ENCODE peak calls at places on chromosomes 11 and 22, in seven cellular contexts. P is mesenchymal stem cell, H is IMR-90, Y is mesendoderm, I is H9, T is neuronal stem cell, G is H1. D is an unnamed sample.

GRCh38 chr22:20889025-20889704 is 28.0 kb upstream of the CRKL start:
- DNase-seq in T (no peak), I (no peak), G (no peak), Y (no peak), H (no peak), P (no peak), D (no peak)

GRCh38 chr22:46142548-46143490 is 7.5 kb upstream of the PPARA start:
- DNase-seq in Y (no peak), P (no peak), H (no peak), T (no peak), I (no peak), G (no peak), D (no peak)

GRCh38 chr11:65884716-65885092 is 3.6 kb downstream of the FIBP start:
- DNase-seq in H (peak; percentile 65), G (no peak), Y (peak; percentile 83), T (peak; percentile 75), I (peak; percentile 88), P (peak; percentile 80), D (peak; percentile 90)

GRCh38 chr22:20436309-20437252 is 1.0 kb downstream of the SCARF2 start:
- DNase-seq in Y (peak; percentile 54), G (no peak), P (peak; percentile 59), H (peak; percentile 30), I (peak; percentile 45), T (peak; percentile 50), D (peak; percentile 51)

GRCh38 chr11:206002-206384 is 1.2 kb downstream of the BET1L start:
- DNase-seq in G (no peak), Y (no peak), T (no peak), H (no peak), P (no peak), I (no peak), D (no peak)

GRCh38 chr11:109696191-109696897 is 274.4 kb downstream of the C11orf87 start:
- DNase-seq in T (no peak), G (no peak), H (peak; percentile 10), I (no peak), P (peak; percentile 33), Y (peak; percentile 7), D (no peak)

GRCh38 chr11:87473174-87473573 is 435.4 kb downstream of the TMEM135 start:
- DNase-seq in T (no peak), I (no peak), G (no peak), Y (peak; percentile 69), H (peak; percentile 97), P (no peak), D (peak; percentile 15)

GRCh38 chr11:127136438-127136837 is 135.9 kb upstream of the KIRREL3 start:
- DNase-seq in P (no peak), I (no peak), T (no peak), G (no peak), H (no peak), Y (peak; percentile 23), D (no peak)

GRCh38 chr11:33197915-33198727 is 36.8 kb upstream of the CSTF3 start:
- DNase-seq in G (no peak), P (no peak), Y (no peak), H (no peak), I (no peak), T (no peak), D (no peak)

GRCh38 chr11:118660646-118661424 is 18.6 kb downstream of the TREH start:
- DNase-seq in H (no peak), Y (no peak), T (no peak), I (peak; percentile 36), G (no peak), P (no peak), D (no peak)

GRCh38 chr11:134252539-134253188 is 488 bp downstream of the THYN1 start:
- DNase-seq in H (peak; percentile 57), G (no peak), I (peak; percentile 40), P (no peak), Y (no peak), T (peak; percentile 55), D (peak; percentile 51)

GRCh38 chr11:128346808-128347207 is 240.6 kb downstream of the ETS1 start:
- DNase-seq in P (no peak), Y (no peak), G (no peak), I (no peak), T (no peak), H (peak; percentile 74), D (no peak)

GRCh38 chr11:115503083-115503885 is 931 bp downstream of the CADM1 start:
- DNase-seq in H (peak; percentile 71), Y (peak; percentile 87), T (peak; percentile 57), G (no peak), P (peak; percentile 65), I (peak; percentile 63), D (peak; percentile 84)

GRCh38 chr11:85886089-85887056 is 31.2 kb downstream of the CCDC83 start:
- DNase-seq in G (no peak), I (no peak), Y (no peak), T (no peak), P (no peak), H (peak; percentile 65), D (peak; percentile 79)

GRCh38 chr11:20611892-20612291 is 12.5 kb downstream of the SLC6A5 start:
- DNase-seq in T (no peak), P (peak; percentile 2), I (no peak), Y (no peak), G (no peak), H (no peak), D (no peak)

GRCh38 chr22:50531546-50532352 is 1.9 kb upstream of the TYMP start:
- DNase-seq in I (peak; percentile 53), P (peak; percentile 85), T (no peak), Y (peak; percentile 56), H (peak; percentile 41), G (no peak), D (peak; percentile 89)

GRCh38 chr11:31817621-31818493 is 6.7 kb upstream of the PAX6 start:
- DNase-seq in I (peak; percentile 78), T (peak; percentile 38), Y (peak; percentile 51), P (no peak), H (no peak), G (no peak), D (no peak)

GRCh38 chr11:119745112-119745511 is 16.1 kb upstream of the NECTIN1 start:
- DNase-seq in I (no peak), Y (no peak), T (no peak), G (no peak), H (no peak), P (no peak), D (no peak)

GRCh38 chr22:47369431-47370015 is 607.1 kb downstream of the TBC1D22A start:
- DNase-seq in I (no peak), H (no peak), Y (no peak), P (no peak), T (no peak), G (no peak), D (no peak)

GRCh38 chr11:72144807-72145565 is 9.5 kb downstream of the FOLR3 start:
- DNase-seq in T (no peak), I (no peak), P (peak; percentile 44), G (no peak), H (peak; percentile 87), Y (no peak), D (peak; percentile 95)

GRCh38 chr11:69249641-69250502 is 44.1 kb upstream of the MYEOV start:
- DNase-seq in Y (peak; percentile 89), T (no peak), H (peak; percentile 69), I (peak; percentile 87), G (peak; percentile 13), P (peak; percentile 47), D (peak; percentile 83)

GRCh38 chr11:79088967-79089366 is 351.9 kb downstream of the TENM4 start:
- DNase-seq in I (no peak), Y (peak; percentile 54), P (no peak), G (no peak), T (peak; percentile 62), H (no peak), D (no peak)

GRCh38 chr11:79090191-79090590 is 350.6 kb downstream of the TENM4 start:
- DNase-seq in I (no peak), P (no peak), T (no peak), H (no peak), Y (no peak), G (no peak), D (no peak)

GRCh38 chr11:79087238-79087956 is 353.4 kb downstream of the TENM4 start:
- DNase-seq in I (no peak), Y (peak; percentile 98), T (peak; percentile 40), P (peak; percentile 60), G (peak; percentile 29), H (peak; percentile 62), D (no peak)

GRCh38 chr11:79086056-79086455 is 354.8 kb downstream of the TENM4 start:
- DNase-seq in T (no peak), P (no peak), Y (no peak), H (no peak), I (no peak), G (no peak), D (no peak)

DNA sequence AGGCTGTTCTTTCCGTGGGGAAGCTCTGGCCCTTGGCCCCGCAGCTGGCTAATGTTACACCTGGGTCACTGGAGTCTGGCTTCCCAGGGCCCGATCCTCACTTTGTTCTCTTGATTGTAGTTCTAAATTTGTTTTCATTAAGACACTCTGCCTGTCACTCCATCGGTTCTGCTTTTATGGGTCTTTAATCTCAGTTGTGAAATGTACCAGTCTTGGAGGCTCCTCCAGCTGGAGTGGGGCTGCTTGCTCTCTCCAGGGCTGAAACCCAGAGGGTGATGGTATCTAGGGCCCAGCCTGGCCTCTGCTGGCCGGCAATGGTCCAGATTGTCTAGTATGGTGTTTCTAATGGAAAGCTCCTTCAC is 352.9 kb downstream of the TENM4 start:
- DNase-seq in Y (no peak), H (no peak), P (peak; percentile 29), G (no peak), I (no peak), T (no peak), D (no peak)
- H2AK5ac ChIP-seq in Y (peak overlapping the region; percentile 52), H (peak overlapping the region; percentile 65), P (peak overlapping the region; percentile 93), G (peak overlapping the region; percentile 14), I (no peak overlapping the region), T (no peak overlapping the region), D (peak overlapping the region; percentile 95)

GRCh38 chr22:25167082-25167481 is 32.6 kb upstream of the CRYBB3 start:
- DNase-seq in H (no peak), G (no peak), Y (no peak), I (no peak), P (no peak), T (no peak), D (peak; percentile 15)
- H2AK5ac ChIP-seq in H (no peak overlapping the region), G (no peak overlapping the region), Y (no peak overlapping the region), I (no peak overlapping the region), P (no peak overlapping the region), T (no peak overlapping the region), D (no peak overlapping the region)

GRCh38 chr11:44823006-44823405 is 96.2 kb downstream of the TSPAN18 start:
- DNase-seq in P (peak; percentile 53), Y (peak; percentile 49), G (no peak), H (no peak), T (no peak), I (peak; percentile 75), D (no peak)

GRCh38 chr11:44826922-44827643 is 100.3 kb downstream of the TSPAN18 start:
- DNase-seq in I (no peak), G (no peak), T (no peak), P (no peak), Y (no peak), H (no peak), D (no peak)

GRCh38 chr11:44823920-44824704 is 97.3 kb downstream of the TSPAN18 start:
- DNase-seq in P (peak; percentile 10), G (peak; percentile 72), Y (peak; percentile 96), T (peak; percentile 90), H (no peak), I (peak; percentile 79), D (no peak)

GRCh38 chr11:44822369-44822768 is 95.6 kb downstream of the TSPAN18 start:
- DNase-seq in P (no peak), I (no peak), Y (no peak), G (no peak), H (no peak), T (no peak), D (no peak)

GRCh38 chr11:44825058-44825795 is 98.5 kb downstream of the TSPAN18 start:
- DNase-seq in H (no peak), I (no peak), P (no peak), T (no peak), Y (peak; percentile 42), G (no peak), D (no peak)
- H2AK5ac ChIP-seq in H (no peak overlapping the region), I (no peak overlapping the region), P (no peak overlapping the region), T (peak overlapping the region; percentile 73), Y (peak overlapping the region; percentile 12), G (peak overlapping the region; percentile 97), D (no peak overlapping the region)

GRCh38 chr11:116910847-116911246 is 73.4 kb upstream of the APOA1 start:
- DNase-seq in G (no peak), Y (no peak), H (no peak), I (no peak), P (no peak), T (no peak), D (no peak)
- H2AK5ac ChIP-seq in G (no peak overlapping the region), Y (no peak overlapping the region), H (peak overlapping the region; percentile 33), I (no peak overlapping the region), P (no peak overlapping the region), T (no peak overlapping the region), D (no peak overlapping the region)